ENCODE peak calls at places on chromosomes 4 and X, in five cellular contexts. K is IMR-90, J is mesenchymal stem cell, S is neuronal stem cell, N is H1. B is an unnamed sample.

GRCh38 chr4:112109455-112110425 is 35.5 kb upstream of the FAM241A start:
- DNase-seq in K (peak; percentile 44), S (no peak), N (no peak), J (peak; percentile 45), B (no peak)

GRCh38 chr4:33063238-33063637 is 2343.1 kb downstream of the PCDH7 start:
- DNase-seq in K (peak; percentile 54), S (no peak), J (peak; percentile 65), N (no peak), B (no peak)

GRCh38 chr4:103046416-103047290 is 27.1 kb upstream of the SLC9B1 start:
- DNase-seq in K (peak; percentile 46), J (peak; percentile 59), N (no peak), S (peak; percentile 21), B (peak; percentile 64)

GRCh38 chr4:128703948-128704347 is 105.6 kb upstream of the JADE1 start:
- DNase-seq in S (no peak), J (no peak), N (no peak), K (no peak), B (no peak)

GRCh38 chrX:114051667-114052315 is 532.1 kb upstream of the HTR2C start:
- DNase-seq in J (no peak), K (no peak), N (no peak), S (no peak), B (no peak)

GRCh38 chr4:15753786-15754185 is 24.3 kb upstream of the CD38 start:
- DNase-seq in K (peak; percentile 6), N (no peak), J (peak; percentile 42), S (no peak), B (no peak)

GRCh38 chr4:15612136-15612535 is 43.0 kb downstream of the FBXL5 start:
- DNase-seq in N (no peak), S (no peak), J (no peak), K (no peak), B (no peak)

GRCh38 chr4:152415980-152416379 is 119.9 kb downstream of the FBXW7 start:
- DNase-seq in N (no peak), K (peak; percentile 56), S (no peak), J (peak; percentile 49), B (peak; percentile 34)

GRCh38 chr4:53676402-53676871 is 85.2 kb upstream of the LNX1 start:
- DNase-seq in N (no peak), S (no peak), J (peak; percentile 76), K (peak; percentile 74), B (no peak)

GRCh38 chr4:156419080-156419638 is 465.5 kb upstream of the CTSO start:
- DNase-seq in K (no peak), N (no peak), S (no peak), J (peak; percentile 22), B (no peak)

GRCh38 chrX:114976321-114976720 is 41.1 kb downstream of the IL13RA2 start:
- DNase-seq in S (no peak), J (peak; percentile 18), K (peak; percentile 19), N (no peak), B (peak; percentile 82)

GRCh38 chr4:5072948-5073347 is 21.7 kb downstream of the STK32B start:
- DNase-seq in S (no peak), N (no peak), J (no peak), K (no peak), B (no peak)

GRCh38 chrX:18643853-18644252 is 28.1 kb downstream of the RS1 start:
- DNase-seq in K (no peak), N (no peak), J (no peak), S (no peak), B (no peak)

GRCh38 chr4:122842984-122843531 is 16.4 kb downstream of the FGF2 start:
- DNase-seq in S (no peak), J (peak; percentile 57), N (no peak), K (no peak), B (no peak)

GRCh38 chr4:165692082-165692481 is 181.0 kb upstream of the TLL1 start:
- DNase-seq in K (no peak), S (no peak), J (no peak), N (no peak), B (no peak)

GRCh38 chrX:40471965-40472648 is 108.7 kb upstream of the ATP6AP2 start:
- DNase-seq in K (peak; percentile 84), J (peak; percentile 88), S (no peak), N (no peak), B (peak; percentile 58)

GRCh38 chr4:173505924-173506779 is 23.9 kb downstream of the HAND2 start:
- DNase-seq in K (peak; percentile 45), S (no peak), N (no peak), J (peak; percentile 77), B (peak; percentile 16)

GRCh38 chr4:85028910-85029309 is 62.4 kb upstream of the WDFY3 start:
- DNase-seq in N (no peak), K (peak; percentile 22), J (peak; percentile 89), S (no peak), B (peak; percentile 95)

GRCh38 chrX:90617710-90618325 is 696.1 kb downstream of the TGIF2LX start:
- DNase-seq in J (no peak), N (no peak), S (no peak), K (no peak), B (no peak)

GRCh38 chrX:20362268-20363002 is 95.7 kb upstream of the RPS6KA3 start:
- DNase-seq in S (no peak), J (peak; percentile 53), N (no peak), K (peak; percentile 50), B (peak; percentile 36)

GRCh38 chr4:128341634-128342033 is 54.0 kb upstream of the PGRMC2 start:
- DNase-seq in K (no peak), S (no peak), J (no peak), N (no peak), B (peak; percentile 42)

GRCh38 chrX:15336023-15336413 is 695 bp upstream of the PIGA start:
- DNase-seq in N (no peak), J (peak; percentile 90), S (no peak), K (peak; percentile 84), B (peak; percentile 91)

GRCh38 chrX:133531012-133531411 is 115.7 kb upstream of the GPC4 start:
- DNase-seq in J (peak; percentile 22), S (no peak), K (no peak), N (no peak), B (peak; percentile 3)

GRCh38 chr4:4368821-4369580 is 17.9 kb upstream of the NSG1 start:
- DNase-seq in S (no peak), J (no peak), K (no peak), N (no peak), B (no peak)

GRCh38 chr4:8291036-8291682 is 21.6 kb downstream of the HTRA3 start:
- DNase-seq in K (no peak), J (no peak), N (no peak), S (no peak), B (no peak)

GRCh38 chrX:134548844-134549205 is 88.9 kb downstream of the HPRT1 start:
- DNase-seq in S (no peak), K (no peak), N (no peak), J (no peak), B (no peak)

GRCh38 chr4:165088366-165088765 is 24.3 kb downstream of the TMEM192 start:
- DNase-seq in S (no peak), N (no peak), J (no peak), K (no peak), B (no peak)

GRCh38 chr4:88177981-88178632 is 19.7 kb upstream of the ABCG2 start:
- DNase-seq in N (peak; percentile 82), S (no peak), K (peak; percentile 85), J (peak; percentile 82), B (peak; percentile 61)

GRCh38 chr4:115834441-115834840 is 721.0 kb upstream of the NDST4 start:
- DNase-seq in S (no peak), J (no peak), K (no peak), N (no peak), B (no peak)

GRCh38 chr4:86917212-86918039 is 17.4 kb upstream of the AFF1 start:
- DNase-seq in K (no peak), S (no peak), J (no peak), N (no peak), B (peak; percentile 90)

GRCh38 chrX:37860731-37861130 is 13.4 kb upstream of the DYNLT3 start:
- DNase-seq in K (no peak), N (no peak), J (no peak), S (no peak), B (no peak)

GRCh38 chrX:147217334-147217733 is 402.8 kb upstream of the CXorf51A start:
- DNase-seq in K (no peak), S (no peak), J (no peak), N (no peak), B (no peak)

GRCh38 chr4:76950052-76950845 is 697 bp downstream of the SEPTIN11 start:
- DNase-seq in K (no peak), J (peak; percentile 61), S (peak; percentile 44), N (no peak), B (peak; percentile 48)

GRCh38 chr4:76949293-76950051 is at the start of gene SEPTIN11:
- DNase-seq in K (peak; percentile 93), J (peak; percentile 96), S (peak; percentile 93), N (peak; percentile 62), B (peak; percentile 92)

GRCh38 chr4:76950846-76951321 is 1.3 kb downstream of the SEPTIN11 start:
- DNase-seq in K (peak; percentile 52), N (no peak), S (no peak), J (peak; percentile 60), B (peak; percentile 67)

GRCh38 chr4:76947369-76947768 is 2.2 kb upstream of the SEPTIN11 start:
- DNase-seq in K (no peak), N (no peak), S (no peak), J (peak; percentile 61), B (no peak)

DNA sequence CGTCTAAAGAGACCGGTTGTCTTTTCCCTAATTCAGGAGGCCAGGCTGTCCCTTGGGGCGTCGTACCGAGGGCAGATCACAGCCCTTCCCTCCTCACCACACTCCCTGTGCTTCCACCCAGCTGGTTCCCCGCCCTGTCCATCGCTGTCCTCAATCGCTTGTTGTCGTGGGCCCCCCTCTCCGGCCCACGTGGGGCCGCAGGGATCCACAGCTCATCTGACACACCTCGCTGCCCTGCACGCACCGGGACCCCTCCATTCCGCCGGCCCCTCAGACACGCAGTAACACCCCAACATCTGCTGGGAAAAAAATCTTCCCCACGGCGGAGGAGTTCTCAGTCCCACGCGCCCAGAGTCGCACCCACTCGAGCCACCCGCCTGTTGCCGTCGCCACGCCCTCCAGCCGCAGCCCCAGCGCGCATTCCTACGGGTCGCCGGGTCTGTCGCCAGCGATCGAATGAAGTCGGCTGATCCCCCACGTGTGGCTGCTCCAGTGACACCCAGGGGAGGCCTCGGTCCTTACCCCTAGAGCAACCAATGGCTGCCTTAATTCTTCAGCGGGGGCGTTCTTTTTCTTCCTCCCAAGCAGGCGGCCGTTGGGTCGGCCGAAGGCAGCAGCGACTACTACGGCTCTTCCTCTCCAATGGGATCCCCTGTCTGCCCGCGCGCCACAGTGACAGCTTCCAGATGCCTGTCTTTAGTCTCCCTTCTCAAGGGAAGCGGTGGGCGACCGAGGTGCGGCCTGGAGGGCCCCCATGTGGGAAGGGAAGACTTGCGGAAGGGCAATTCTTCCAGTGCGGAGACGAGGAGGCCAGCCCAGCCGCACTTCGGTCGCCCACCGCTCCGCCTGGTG is 885 bp upstream of the SEPTIN11 start:
- DNase-seq in J (peak; percentile 95), N (no peak), S (peak; percentile 82), K (peak; percentile 76), B (peak; percentile 76)
- H3K23ac ChIP-seq in J (peak overlapping the region; percentile 90), N (no peak overlapping the region), S (peak overlapping the region; percentile 92), K (peak overlapping the region; percentile 89), B (no peak overlapping the region)

GRCh38 chrX:100319716-100320115 is 90.4 kb downstream of the PCDH19 start:
- DNase-seq in J (no peak), K (no peak), S (no peak), N (no peak), B (no peak)
- H3K4me2 ChIP-seq in J (no peak overlapping the region), K (no peak overlapping the region), S (no peak overlapping the region), N (no peak overlapping the region), B (no peak overlapping the region)

GRCh38 chr4:40322853-40323252 is 12.3 kb upstream of the CHRNA9 start:
- DNase-seq in S (no peak), N (no peak), J (peak; percentile 46), K (no peak), B (peak; percentile 67)
- H3K23ac ChIP-seq in S (no peak overlapping the region), N (no peak overlapping the region), J (no peak overlapping the region), K (no peak overlapping the region), B (no peak overlapping the region)

GRCh38 chr4:1705732-1706131 is 6.4 kb downstream of the SLBP start:
- DNase-seq in N (no peak), K (no peak), S (no peak), J (no peak), B (no peak)
- H3K4me2 ChIP-seq in N (no peak overlapping the region), K (no peak overlapping the region), S (no peak overlapping the region), J (no peak overlapping the region), B (no peak overlapping the region)

B was measured in trophoblast cell.